ENCODE peak calls at places on chromosomes 11 and 22, in five cellular contexts. M is GM12878, S is HepG2, U is K562, P is HCT116. W is an unnamed sample.

GRCh38 chr11:134453441-134453840 is 41.4 kb upstream of the B3GAT1 start:
- DNase-seq in M (no peak), S (no peak), U (no peak), P (no peak), W (no peak)

GRCh38 chr11:45535033-45535432 is 130.4 kb downstream of the CHST1 start:
- DNase-seq in M (no peak), S (no peak), U (no peak), P (no peak), W (no peak)

GRCh38 chr11:12777208-12777874 is 103.1 kb downstream of the TEAD1 start:
- DNase-seq in M (no peak), S (peak), U (no peak), P (no peak), W (no peak)

GRCh38 chr11:58675344-58676155 is 53.1 kb downstream of the CNTF start:
- DNase-seq in M (no peak), S (peak), U (peak), P (peak), W (peak)

GRCh38 chr11:117953029-117953671 is 23.9 kb upstream of the TMPRSS13 start:
- DNase-seq in M (no peak), S (no peak), U (peak), P (no peak), W (no peak)

GRCh38 chr22:48761546-48761945 is 1066.1 kb downstream of the BRD1 start:
- DNase-seq in M (no peak), S (no peak), U (no peak), P (no peak), W (no peak)

GRCh38 chr22:17883356-17883755 is 109.1 kb upstream of the BID start:
- DNase-seq in M (no peak), S (no peak), U (no peak), P (no peak), W (no peak)

GRCh38 chr11:61962213-61963015 is 5.0 kb downstream of the FTH1 start:
- DNase-seq in M (no peak), S (no peak), U (no peak), P (no peak), W (peak)

GRCh38 chr11:83612891-83613766 is 327.0 kb upstream of the CCDC90B start:
- DNase-seq in M (peak), S (no peak), U (no peak), P (no peak), W (no peak)

GRCh38 chr11:1146311-1146864 is 11.4 kb upstream of the MUC5AC start:
- DNase-seq in M (no peak), S (no peak), U (no peak), P (no peak), W (no peak)

GRCh38 chr22:17753401-17753989 is 20.8 kb downstream of the BID start:
- DNase-seq in M (no peak), S (no peak), U (no peak), P (no peak), W (no peak)

GRCh38 chr11:129871914-129872313 is 23.5 kb downstream of the NFRKB start:
- DNase-seq in M (no peak), S (no peak), U (no peak), P (no peak), W (no peak)

GRCh38 chr22:34414467-34415440 is 494.5 kb upstream of the LARGE1 start:
- DNase-seq in M (peak), S (peak), U (peak), P (peak), W (peak)

GRCh38 chr22:30254307-30254706 is 7.7 kb upstream of the LIF start:
- DNase-seq in M (no peak), S (no peak), U (no peak), P (no peak), W (no peak)

GRCh38 chr11:134048028-134048427 is 20.8 kb upstream of the JAM3 start:
- DNase-seq in M (no peak), S (no peak), U (no peak), P (no peak), W (no peak)

GRCh38 chr11:28481673-28482480 is 373.7 kb downstream of the METTL15 start:
- DNase-seq in M (no peak), S (no peak), U (no peak), P (no peak), W (no peak)

GRCh38 chr11:553083-553948 is 7.2 kb downstream of the LMNTD2 start:
- DNase-seq in M (no peak), S (no peak), U (no peak), P (no peak), W (no peak)

GRCh38 chr11:119263352-119263940 is 53.5 kb downstream of the MCAM start:
- DNase-seq in M (no peak), S (no peak), U (no peak), P (no peak), W (no peak)

GRCh38 chr22:25494774-25495173 is 69.7 kb upstream of the GRK3 start:
- DNase-seq in M (peak), S (no peak), U (no peak), P (no peak), W (no peak)

GRCh38 chr11:2975594-2975993 is 16.5 kb downstream of the NAP1L4 start:
- DNase-seq in M (no peak), S (peak), U (peak), P (peak), W (peak)

GRCh38 chr22:26568207-26568706 is 21.7 kb downstream of the TPST2 start:
- DNase-seq in M (no peak), S (no peak), U (no peak), P (no peak), W (no peak)

GRCh38 chr11:67613960-67614715 is 7.4 kb downstream of the NDUFV1 start:
- DNase-seq in M (peak), S (no peak), U (peak), P (peak), W (peak)

GRCh38 chr11:46615756-46616155 is 1.3 kb downstream of the HARBI1 start:
- DNase-seq in M (no peak), S (no peak), U (no peak), P (no peak), W (no peak)

GRCh38 chr11:126337472-126338241 is 17.8 kb upstream of the ST3GAL4 start:
- DNase-seq in M (no peak), S (peak), U (no peak), P (no peak), W (no peak)

GRCh38 chr11:121372671-121373429 is 79.3 kb upstream of the SORL1 start:
- DNase-seq in M (peak), S (no peak), U (no peak), P (no peak), W (no peak)

GRCh38 chr11:17653606-17654005 is 65.8 kb upstream of the MYOD1 start:
- DNase-seq in M (no peak), S (no peak), U (no peak), P (no peak), W (no peak)

GRCh38 chr22:17792854-17793434 is 18.7 kb upstream of the BID start:
- DNase-seq in M (no peak), S (no peak), U (peak), P (no peak), W (no peak)

GRCh38 chr11:119706887-119707286 is 22.1 kb downstream of the NECTIN1 start:
- DNase-seq in M (no peak), S (no peak), U (peak), P (no peak), W (peak)

GRCh38 chr11:113289341-113290187 is 24.8 kb upstream of the TTC12 start:
- DNase-seq in M (peak), S (peak), U (peak), P (peak), W (peak)

GRCh38 chr11:57658023-57658361 is 430 bp downstream of the CLP1 start:
- DNase-seq in M (no peak), S (no peak), U (no peak), P (no peak), W (no peak)
- TF ChIP-seq CEBPB in M (no peak), S (no peak), U (no peak), P (no peak), W (no peak)

GRCh38 chr11:38543311-38543710 is 1945.3 kb upstream of the RAG2 start:
- DNase-seq in M (no peak), S (no peak), U (no peak), P (no peak), W (no peak)
- TF ChIP-seq REST in M (no peak), S (no peak), U (no peak), P (no peak), W (no peak)

GRCh38 chr11:60785136-60785535 is at the start of gene MS4A10:
- DNase-seq in M (no peak), S (no peak), U (no peak), P (no peak), W (no peak)

GRCh38 chr11:60783911-60784310 is 1.2 kb upstream of the MS4A10 start:
- DNase-seq in M (no peak), S (no peak), U (no peak), P (no peak), W (no peak)

GRCh38 chr11:60781286-60782044 is 3.7 kb upstream of the MS4A10 start:
- DNase-seq in M (no peak), S (no peak), U (no peak), P (no peak), W (no peak)

GRCh38 chr11:60782393-60783140 is 2.6 kb upstream of the MS4A10 start:
- DNase-seq in M (no peak), S (no peak), U (no peak), P (no peak), W (no peak)

GRCh38 chr11:60783141-60783484 is 2.0 kb upstream of the MS4A10 start:
- DNase-seq in M (no peak), S (no peak), U (no peak), P (no peak), W (no peak)
- H3K4me3 ChIP-seq in M (no peak), S (no peak), U (no peak), P (no peak), W (no peak)

DNA sequence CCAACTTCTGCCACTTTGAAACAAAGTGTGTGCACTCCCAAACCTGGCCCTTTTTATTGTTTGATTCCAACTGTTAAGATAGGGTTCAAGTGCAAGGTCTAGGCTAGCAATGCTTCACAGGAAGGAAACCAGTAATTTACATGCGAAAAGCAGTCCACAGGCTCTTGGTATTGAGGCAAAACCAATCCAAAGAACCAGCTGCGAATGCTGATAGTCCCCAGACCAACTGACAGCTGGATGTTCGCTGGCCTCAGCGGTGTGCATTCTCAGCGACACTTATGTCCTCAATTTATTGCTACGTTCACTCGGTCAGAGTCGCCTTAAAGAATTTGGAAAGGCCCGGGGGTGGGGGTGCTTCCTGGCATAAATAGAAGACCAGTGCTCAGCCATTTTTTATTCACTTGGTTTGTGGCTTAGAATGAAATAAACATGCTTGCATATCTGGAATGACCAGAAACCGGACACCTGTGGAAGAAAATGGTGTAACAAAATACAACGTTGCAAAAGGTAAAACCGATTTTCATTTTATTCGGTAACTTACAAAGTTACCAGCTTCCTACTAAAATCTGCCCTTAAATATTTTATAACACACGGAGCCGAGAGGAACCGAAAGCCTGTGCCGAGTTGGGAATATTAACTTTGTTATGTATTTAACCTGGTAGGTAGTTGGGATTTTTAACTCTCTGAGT is 1.6 kb downstream of the CPT1A start:
- DNase-seq in M (no peak), S (no peak), U (peak), P (no peak), W (no peak)
- TF ChIP-seq CEBPB in M (no peak), S (no peak), U (no peak), P (no peak), W (no peak)

GRCh38 chr11:56152333-56152732 is 7.8 kb downstream of the OR8K5 start:
- DNase-seq in M (no peak), S (no peak), U (no peak), P (no peak), W (no peak)
- TF ChIP-seq REST in M (no peak), S (no peak), U (no peak), P (no peak), W (no peak)

GRCh38 chr22:46945481-46945880 is 183.0 kb downstream of the TBC1D22A start:
- DNase-seq in M (no peak), S (no peak), U (no peak), P (no peak), W (no peak)

GRCh38 chr22:46942816-46943783 is 180.7 kb downstream of the TBC1D22A start:
- DNase-seq in M (no peak), S (no peak), U (no peak), P (no peak), W (no peak)

GRCh38 chr22:46937939-46938338 is 175.5 kb downstream of the TBC1D22A start:
- DNase-seq in M (no peak), S (no peak), U (no peak), P (no peak), W (no peak)

GRCh38 chr22:46946383-46946965 is 184.0 kb downstream of the TBC1D22A start:
- DNase-seq in M (no peak), S (no peak), U (no peak), P (no peak), W (no peak)

DNA sequence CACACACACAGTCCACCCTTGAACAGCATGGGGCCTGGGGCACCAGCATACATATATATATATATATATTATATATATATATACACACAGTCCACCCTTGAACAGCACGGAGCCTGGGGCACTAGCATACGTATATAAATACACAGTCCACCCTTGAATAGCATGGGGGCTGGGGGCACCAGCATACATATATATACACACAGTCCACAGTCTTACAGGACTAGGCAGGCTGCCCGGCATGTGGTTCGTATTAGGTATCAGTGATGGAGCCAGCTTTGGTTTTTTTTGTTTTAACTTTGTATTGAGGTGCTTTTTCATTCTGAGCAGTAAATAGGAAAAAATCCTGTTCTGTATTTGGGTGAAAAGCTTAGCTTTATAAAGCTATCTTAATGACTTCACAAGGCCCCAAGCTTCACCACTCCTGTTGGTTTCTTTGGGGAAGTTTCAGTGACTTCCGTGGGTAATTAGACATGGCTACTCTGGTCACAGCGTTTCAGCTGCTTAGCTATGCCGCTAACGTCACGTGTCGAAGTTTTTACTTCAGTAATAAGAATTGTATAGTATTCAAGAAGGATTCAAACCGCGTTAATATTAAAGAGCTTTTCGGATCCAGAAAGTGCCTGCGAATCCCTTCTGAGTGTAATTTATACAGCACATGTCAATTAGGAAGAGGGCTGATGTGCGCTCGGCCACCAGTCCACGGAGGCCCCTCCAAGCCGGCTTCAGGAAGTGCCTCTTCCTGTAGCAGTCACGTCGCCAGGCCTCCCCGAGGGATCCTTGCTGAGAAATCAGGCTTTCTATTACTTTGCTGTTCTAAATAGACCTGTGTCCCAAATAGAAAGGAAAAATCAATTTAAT is 179.7 kb downstream of the TBC1D22A start:
- DNase-seq in M (no peak), S (no peak), U (no peak), P (no peak), W (no peak)
- H3K4me3 ChIP-seq in M (no peak), S (no peak), U (no peak), P (no peak), W (no peak)